ENCODE peak calls at places on chromosomes 3 and 15, in nine cellular contexts. K is CD8-positive, alpha-beta T cell; V is brain microvascular endothelial cell; W is GM23338; S is neural progenitor cell; A is pancreas; T is Peyer's patch; M is left ventricle myocardium inferior; N is uterus. B is an unnamed sample. For H3K27me3, the result is how much of the 10 kb centered on the place peaks cover.

GRCh38 chr3:99952306-99952705 is 134.6 kb downstream of the CMSS1 start:
- DNase-seq in K (no peak), V (peak), W (no peak), S (no peak), A (no peak), T (no peak), M (no peak), N (no peak), B (no peak)

GRCh38 chr3:150362515-150363302 is 45.4 kb upstream of the TSC22D2 start:
- DNase-seq in K (no peak), V (no peak), W (no peak), S (no peak), A (no peak), T (no peak), M (no peak), N (no peak), B (peak)

GRCh38 chr3:94417963-94418455 is 355.1 kb downstream of the NSUN3 start:
- DNase-seq in K (no peak), V (no peak), W (no peak), S (no peak), A (no peak), T (no peak), M (no peak), N (no peak), B (no peak)

GRCh38 chr3:148992027-148992634 is 791 bp downstream of the GYG1 start:
- DNase-seq in K (peak), V (peak), W (peak), S (peak), A (peak), T (peak), M (peak), N (peak), B (peak)

GRCh38 chr15:90104551-90104950 is 2.3 kb upstream of the IDH2 start:
- DNase-seq in K (no peak), V (no peak), W (no peak), S (no peak), A (peak), T (no peak), M (no peak), N (no peak), B (no peak)

GRCh38 chr15:67825880-67826716 is 789 bp downstream of the SKOR1 start:
- DNase-seq in K (no peak), V (no peak), W (peak), S (peak), A (no peak), T (no peak), M (no peak), N (no peak), B (no peak)

GRCh38 chr3:100590114-100590839 is 19.1 kb upstream of the ADGRG7 start:
- DNase-seq in K (peak), V (peak), W (peak), S (peak), A (peak), T (peak), M (no peak), N (peak), B (peak)

GRCh38 chr3:38454179-38454883 is 641 bp downstream of the ACVR2B start:
- DNase-seq in K (no peak), V (no peak), W (peak), S (peak), A (peak), T (peak), M (peak), N (peak), B (peak)

GRCh38 chr3:135034291-135034768 is 239.3 kb downstream of the EPHB1 start:
- DNase-seq in K (no peak), V (no peak), W (no peak), S (peak), A (no peak), T (no peak), M (no peak), N (no peak), B (no peak)

GRCh38 chr15:60364306-60364924 is 33.4 kb downstream of the ANXA2 start:
- DNase-seq in K (no peak), V (no peak), W (no peak), S (no peak), A (no peak), T (no peak), M (no peak), N (no peak), B (no peak)

GRCh38 chr3:27360113-27361078 is 8.8 kb downstream of the NEK10 start:
- DNase-seq in K (no peak), V (peak), W (no peak), S (no peak), A (no peak), T (peak), M (no peak), N (no peak), B (no peak)

GRCh38 chr15:52667597-52667996 is 11.6 kb downstream of the ATOSA start:
- DNase-seq in K (no peak), V (peak), W (no peak), S (no peak), A (no peak), T (no peak), M (no peak), N (no peak), B (peak)

GRCh38 chr3:139128803-139129202 is 84.1 kb upstream of the PRR23C start:
- DNase-seq in K (no peak), V (no peak), W (no peak), S (no peak), A (no peak), T (no peak), M (no peak), N (no peak), B (no peak)

GRCh38 chr3:192850501-192850981 is 67.1 kb downstream of the MB21D2 start:
- DNase-seq in K (no peak), V (peak), W (no peak), S (no peak), A (no peak), T (peak), M (no peak), N (no peak), B (peak)

GRCh38 chr15:39213385-39213840 is 367.5 kb upstream of the THBS1 start:
- DNase-seq in K (no peak), V (peak), W (peak), S (peak), A (peak), T (no peak), M (peak), N (peak), B (peak)

GRCh38 chr3:195905970-195906864 is 2.1 kb downstream of the TNK2 start:
- DNase-seq in K (no peak), V (no peak), W (no peak), S (no peak), A (peak), T (no peak), M (no peak), N (no peak), B (peak)

GRCh38 chr3:47877288-47877687 is 74.3 kb downstream of the DHX30 start:
- DNase-seq in K (no peak), V (peak), W (no peak), S (no peak), A (no peak), T (no peak), M (no peak), N (no peak), B (peak)

GRCh38 chr3:46613313-46614005 is 1.1 kb downstream of the FAM240A start:
- DNase-seq in K (no peak), V (no peak), W (no peak), S (no peak), A (no peak), T (no peak), M (no peak), N (no peak), B (no peak)
- H3K27me3 ChIP-seq in K (under half), V (under half), W (under half), S (under half), A (under half), T (under half), M (under half), N (under half), B (under half)

GRCh38 chr3:115885621-115886020 is 262.3 kb downstream of the GAP43 start:
- DNase-seq in K (no peak), V (peak), W (peak), S (peak), A (no peak), T (no peak), M (no peak), N (no peak), B (no peak)
- TF ChIP-seq CTCF in K (no peak), V (no peak), W (no peak), S (no peak), A (no peak), T (no peak), M (no peak), N (no peak), B (no peak)

GRCh38 chr3:33660035-33660434 is 58.0 kb downstream of the CLASP2 start:
- DNase-seq in K (no peak), V (no peak), W (no peak), S (peak), A (no peak), T (no peak), M (no peak), N (no peak), B (no peak)

GRCh38 chr3:33663042-33663441 is 55.0 kb downstream of the CLASP2 start:
- DNase-seq in K (no peak), V (no peak), W (no peak), S (no peak), A (no peak), T (no peak), M (no peak), N (no peak), B (no peak)

GRCh38 chr3:33658971-33659848 is 58.8 kb downstream of the CLASP2 start:
- DNase-seq in K (no peak), V (peak), W (peak), S (peak), A (peak), T (peak), M (peak), N (peak), B (peak)

GRCh38 chr3:33652736-33653135 is 65.3 kb downstream of the CLASP2 start:
- DNase-seq in K (no peak), V (no peak), W (no peak), S (no peak), A (no peak), T (no peak), M (no peak), N (no peak), B (no peak)

GRCh38 chr3:33658039-33658438 is 60.0 kb downstream of the CLASP2 start:
- DNase-seq in K (no peak), V (no peak), W (no peak), S (no peak), A (no peak), T (no peak), M (no peak), N (no peak), B (no peak)
- H3K27ac ChIP-seq in K (no peak), V (no peak), W (no peak), S (peak), A (no peak), T (no peak), M (peak), N (peak), B (no peak)

GRCh38 chr3:10485806-10486205 is 19.6 kb downstream of the ATP2B2 start:
- DNase-seq in K (no peak), V (no peak), W (no peak), S (no peak), A (no peak), T (no peak), M (no peak), N (no peak), B (no peak)

GRCh38 chr3:10492351-10493201 is 12.8 kb downstream of the ATP2B2 start:
- DNase-seq in K (no peak), V (no peak), W (no peak), S (no peak), A (no peak), T (no peak), M (no peak), N (no peak), B (no peak)

GRCh38 chr3:10487988-10488633 is 17.3 kb downstream of the ATP2B2 start:
- DNase-seq in K (no peak), V (no peak), W (no peak), S (no peak), A (no peak), T (no peak), M (no peak), N (no peak), B (no peak)

GRCh38 chr3:10493202-10493589 is 12.2 kb downstream of the ATP2B2 start:
- DNase-seq in K (no peak), V (no peak), W (no peak), S (no peak), A (no peak), T (no peak), M (no peak), N (no peak), B (no peak)

DNA sequence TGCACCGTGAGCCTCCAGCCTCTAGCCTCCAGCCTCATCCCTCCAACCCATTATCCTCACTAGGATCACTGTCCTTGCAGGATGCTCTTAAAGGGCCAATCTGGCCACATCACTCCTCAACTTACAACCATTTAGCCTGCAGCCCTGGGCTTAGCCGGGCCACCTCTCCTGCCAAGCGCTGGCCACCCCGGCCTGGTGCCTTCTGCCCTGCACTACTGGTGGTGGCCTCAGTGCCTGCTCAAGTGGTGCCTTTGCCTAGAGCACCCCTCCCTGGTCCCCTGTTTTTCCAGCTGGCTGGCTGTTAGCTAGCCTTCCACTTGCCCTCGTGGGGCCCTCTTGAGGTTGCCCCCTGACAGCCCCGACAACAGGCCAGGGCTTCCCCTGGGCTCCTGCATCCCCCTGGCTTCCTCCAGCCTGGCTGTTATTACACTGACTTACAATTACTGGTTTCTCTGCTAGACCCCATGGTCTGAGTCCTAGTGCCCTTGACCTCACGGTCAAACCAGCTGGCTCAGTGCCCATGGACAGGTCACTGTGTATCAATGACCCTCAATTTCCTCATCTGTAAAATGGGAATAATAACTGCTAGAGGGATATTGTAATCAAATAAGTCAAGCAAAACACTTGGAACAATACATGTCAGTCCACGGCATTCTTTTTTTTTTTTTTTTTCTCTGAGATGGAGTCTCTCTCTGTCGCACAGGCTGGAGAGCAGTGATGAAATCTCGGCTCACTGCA is 15.5 kb downstream of the ATP2B2 start:
- DNase-seq in K (no peak), V (no peak), W (no peak), S (no peak), A (no peak), T (no peak), M (no peak), N (no peak), B (no peak)
- H3K27me3 ChIP-seq in K (under half), V (under half), W (under half), S (under half), A (under half), T (under half), M (under half), N (under half), B (under half)

GRCh38 chr3:473284-473800 is 276.8 kb downstream of the CHL1 start:
- DNase-seq in K (no peak), V (no peak), W (no peak), S (no peak), A (no peak), T (no peak), M (no peak), N (no peak), B (no peak)

GRCh38 chr3:462851-463250 is 266.3 kb downstream of the CHL1 start:
- DNase-seq in K (no peak), V (no peak), W (no peak), S (no peak), A (no peak), T (no peak), M (no peak), N (no peak), B (no peak)

GRCh38 chr3:463793-464192 is 267.2 kb downstream of the CHL1 start:
- DNase-seq in K (no peak), V (no peak), W (no peak), S (no peak), A (no peak), T (no peak), M (no peak), N (no peak), B (no peak)

GRCh38 chr3:464255-464654 is 267.7 kb downstream of the CHL1 start:
- DNase-seq in K (no peak), V (no peak), W (no peak), S (no peak), A (no peak), T (no peak), M (no peak), N (no peak), B (no peak)

GRCh38 chr3:468172-468571 is 271.6 kb downstream of the CHL1 start:
- DNase-seq in K (no peak), V (no peak), W (peak), S (peak), A (no peak), T (no peak), M (no peak), N (no peak), B (no peak)
- TF ChIP-seq CTCF in K (no peak), V (peak), W (peak), S (peak), A (no peak), T (no peak), M (peak), N (no peak), B (peak)

B was measured in foreskin keratinocyte.